ENCODE peak calls at places on chromosomes 6 and 20, in nine cellular contexts. Y is neuronal stem cell; P is activated naive CD8-positive, alpha-beta T cell treated with anti-CD3 and anti-CD28 coated beads, Interleukin-2, amount 50 U/mL, for 24 hours; I is brain microvascular endothelial cell; M is left ventricle myocardium inferior; S is T-cell; L is heart left ventricle; X is H9; T is nephron progenitor cell. C is an unnamed sample.

GRCh38 chr6:138250513-138251247 is 32.4 kb upstream of the PBOV1 start:
- DNase-seq in Y (no peak), P (no peak), I (no peak), M (peak), S (no peak), L (peak), X (no peak), T (no peak), C (no peak)

GRCh38 chr6:54194067-54194466 is 82.8 kb downstream of the MLIP start:
- DNase-seq in Y (no peak), P (no peak), I (peak), M (no peak), S (no peak), L (no peak), X (no peak), T (no peak), C (no peak)

GRCh38 chr6:152572395-152573061 is 64.6 kb downstream of the SYNE1 start:
- DNase-seq in Y (no peak), P (no peak), I (no peak), M (no peak), S (no peak), L (no peak), X (no peak), T (no peak), C (no peak)

GRCh38 chr6:151276112-151276745 is 36.5 kb downstream of the AKAP12 start:
- DNase-seq in Y (no peak), P (no peak), I (peak), M (peak), S (no peak), L (no peak), X (no peak), T (peak), C (no peak)

GRCh38 chr6:34680802-34681515 is 15.6 kb downstream of the ILRUN start:
- DNase-seq in Y (no peak), P (no peak), I (no peak), M (no peak), S (no peak), L (no peak), X (no peak), T (no peak), C (peak)

GRCh38 chr6:150667977-150668716 is 68.5 kb downstream of the PLEKHG1 start:
- DNase-seq in Y (peak), P (no peak), I (peak), M (peak), S (no peak), L (peak), X (no peak), T (peak), C (no peak)

GRCh38 chr6:43865086-43865485 is 95.1 kb downstream of the VEGFA start:
- DNase-seq in Y (no peak), P (no peak), I (no peak), M (no peak), S (no peak), L (no peak), X (no peak), T (no peak), C (no peak)

GRCh38 chr6:42021847-42022754 is 28.2 kb upstream of the TAF8 start:
- DNase-seq in Y (no peak), P (peak), I (no peak), M (no peak), S (peak), L (no peak), X (no peak), T (no peak), C (no peak)

GRCh38 chr20:21968486-21968885 is 263.0 kb downstream of the PAX1 start:
- DNase-seq in Y (no peak), P (no peak), I (no peak), M (no peak), S (no peak), L (no peak), X (no peak), T (no peak), C (no peak)

GRCh38 chr6:88663801-88664200 is 299.6 kb downstream of the RNGTT start:
- DNase-seq in Y (no peak), P (no peak), I (no peak), M (no peak), S (no peak), L (no peak), X (no peak), T (no peak), C (no peak)

GRCh38 chr20:8749101-8749500 is 319.8 kb upstream of the PLCB4 start:
- DNase-seq in Y (no peak), P (no peak), I (no peak), M (no peak), S (no peak), L (no peak), X (no peak), T (no peak), C (no peak)

GRCh38 chr6:85864453-85865401 is 222.0 kb upstream of the SYNCRIP start:
- DNase-seq in Y (no peak), P (no peak), I (no peak), M (no peak), S (no peak), L (no peak), X (no peak), T (no peak), C (peak)

GRCh38 chr6:136520520-136520919 is 29.7 kb downstream of the MAP7 start:
- DNase-seq in Y (no peak), P (no peak), I (no peak), M (no peak), S (no peak), L (no peak), X (no peak), T (no peak), C (no peak)

GRCh38 chr20:63979549-63980316 is at the start of gene SAMD10:
- DNase-seq in Y (no peak), P (peak), I (no peak), M (no peak), S (peak), L (peak), X (peak), T (peak), C (no peak)

GRCh38 chr6:15534970-15535369 is 127.9 kb downstream of the DTNBP1 start:
- DNase-seq in Y (no peak), P (no peak), I (no peak), M (no peak), S (no peak), L (no peak), X (no peak), T (no peak), C (no peak)

GRCh38 chr20:56347628-56348305 is 11.0 kb upstream of the FAM210B start:
- DNase-seq in Y (no peak), P (no peak), I (no peak), M (no peak), S (no peak), L (no peak), X (peak), T (peak), C (no peak)

GRCh38 chr20:57671662-57672061 is 38.2 kb downstream of the PMEPA1 start:
- DNase-seq in Y (no peak), P (no peak), I (no peak), M (no peak), S (no peak), L (no peak), X (no peak), T (no peak), C (no peak)

GRCh38 chr6:111032493-111033140 is 50.8 kb downstream of the RPF2 start:
- DNase-seq in Y (no peak), P (no peak), I (peak), M (no peak), S (no peak), L (peak), X (no peak), T (no peak), C (no peak)

GRCh38 chr20:44736170-44737021 is 9.3 kb upstream of the KCNK15 start:
- DNase-seq in Y (peak), P (peak), I (peak), M (no peak), S (peak), L (peak), X (peak), T (peak), C (peak)

GRCh38 chr6:50591135-50591534 is 122.2 kb upstream of the TFAP2D start:
- DNase-seq in Y (no peak), P (no peak), I (no peak), M (no peak), S (no peak), L (no peak), X (peak), T (no peak), C (no peak)

GRCh38 chr6:143522034-143522600 is 10.6 kb upstream of the FUCA2 start:
- DNase-seq in Y (no peak), P (no peak), I (no peak), M (no peak), S (no peak), L (no peak), X (no peak), T (no peak), C (no peak)

GRCh38 chr20:47133809-47134456 is 222.6 kb downstream of the ZMYND8 start:
- DNase-seq in Y (no peak), P (no peak), I (peak), M (no peak), S (no peak), L (no peak), X (no peak), T (no peak), C (peak)

C was measured in hepatic stellate cell.